ENCODE peak calls at places on chromosomes 16 and 17, in four cellular contexts. One of them, this sample, is unnamed.

GRCh38 chr17:353213-353837 is 718 bp upstream of the RPH3AL start:
- DNase-seq in glutamatergic neuron: no peak
- DNase-seq in cardiac muscle cell: no peak
- DNase-seq in thoracic aorta: no peak
- DNase-seq in this sample: no peak

GRCh38 chr17:49787932-49788442 is 494 bp upstream of the KAT7 start:
- DNase-seq in glutamatergic neuron: no peak
- DNase-seq in cardiac muscle cell: no peak
- DNase-seq in thoracic aorta: no peak
- DNase-seq in this sample: no peak

GRCh38 chr17:62750502-62751349 is 57.4 kb downstream of the MARCHF10 start:
- DNase-seq in glutamatergic neuron: peak
- DNase-seq in cardiac muscle cell: no peak
- DNase-seq in thoracic aorta: no peak
- DNase-seq in this sample: no peak

GRCh38 chr17:8726951-8727555 is 17.6 kb downstream of the CCDC42 start:
- DNase-seq in glutamatergic neuron: no peak
- DNase-seq in cardiac muscle cell: no peak
- DNase-seq in thoracic aorta: no peak
- DNase-seq in this sample: no peak

GRCh38 chr17:68600123-68600880 is 865 bp downstream of the FAM20A start:
- DNase-seq in glutamatergic neuron: peak
- DNase-seq in cardiac muscle cell: peak
- DNase-seq in thoracic aorta: no peak
- DNase-seq in this sample: peak

GRCh38 chr17:55246583-55246982 is 18.2 kb upstream of the HLF start:
- DNase-seq in glutamatergic neuron: no peak
- DNase-seq in cardiac muscle cell: no peak
- DNase-seq in thoracic aorta: no peak
- DNase-seq in this sample: no peak

GRCh38 chr16:82091225-82091624 is 56.2 kb downstream of the HSD17B2 start:
- DNase-seq in glutamatergic neuron: no peak
- DNase-seq in cardiac muscle cell: no peak
- DNase-seq in thoracic aorta: no peak
- DNase-seq in this sample: no peak

GRCh38 chr16:1964046-1964505 is 550 bp downstream of the RPS2 start:
- DNase-seq in glutamatergic neuron: peak
- DNase-seq in cardiac muscle cell: peak
- DNase-seq in thoracic aorta: no peak
- DNase-seq in this sample: no peak

GRCh38 chr16:89319883-89320716 is 102.6 kb downstream of the ZNF778 start:
- DNase-seq in glutamatergic neuron: peak
- DNase-seq in cardiac muscle cell: peak
- DNase-seq in thoracic aorta: peak
- DNase-seq in this sample: no peak

GRCh38 chr17:50133028-50133768 is 3.2 kb upstream of the SAMD14 start:
- DNase-seq in glutamatergic neuron: peak
- DNase-seq in cardiac muscle cell: no peak
- DNase-seq in thoracic aorta: no peak
- DNase-seq in this sample: no peak

GRCh38 chr16:85329059-85329812 is 217.0 kb upstream of the CIBAR2 start:
- DNase-seq in glutamatergic neuron: no peak
- DNase-seq in cardiac muscle cell: no peak
- DNase-seq in thoracic aorta: no peak
- DNase-seq in this sample: no peak

GRCh38 chr16:57145046-57145963 is 40.5 kb downstream of the PSME3IP1 start:
- DNase-seq in glutamatergic neuron: no peak
- DNase-seq in cardiac muscle cell: no peak
- DNase-seq in thoracic aorta: no peak
- DNase-seq in this sample: no peak

GRCh38 chr17:40984226-40984625 is at the start of gene KRT40:
- DNase-seq in glutamatergic neuron: no peak
- DNase-seq in cardiac muscle cell: no peak
- DNase-seq in thoracic aorta: no peak
- DNase-seq in this sample: no peak

GRCh38 chr17:56173958-56174357 is 20.7 kb downstream of the ANKFN1 start:
- DNase-seq in glutamatergic neuron: peak
- DNase-seq in cardiac muscle cell: no peak
- DNase-seq in thoracic aorta: no peak
- DNase-seq in this sample: no peak

GRCh38 chr17:14222611-14223010 is 14.1 kb downstream of the CDRT15 start:
- DNase-seq in glutamatergic neuron: no peak
- DNase-seq in cardiac muscle cell: no peak
- DNase-seq in thoracic aorta: no peak
- DNase-seq in this sample: no peak

GRCh38 chr16:87850009-87851006 is 19.0 kb downstream of the SLC7A5 start:
- DNase-seq in glutamatergic neuron: peak
- DNase-seq in cardiac muscle cell: peak
- DNase-seq in thoracic aorta: no peak
- DNase-seq in this sample: peak

GRCh38 chr17:60086822-60087591 is 8.3 kb upstream of the HEATR6 start:
- DNase-seq in glutamatergic neuron: no peak
- DNase-seq in cardiac muscle cell: no peak
- DNase-seq in thoracic aorta: no peak
- DNase-seq in this sample: peak

GRCh38 chr16:2026461-2027023 is at the start of gene NHERF2:
- DNase-seq in glutamatergic neuron: no peak
- DNase-seq in cardiac muscle cell: peak
- DNase-seq in thoracic aorta: no peak
- DNase-seq in this sample: no peak

GRCh38 chr16:3884398-3884797 is 3.9 kb upstream of the CREBBP start:
- DNase-seq in glutamatergic neuron: no peak
- DNase-seq in cardiac muscle cell: no peak
- DNase-seq in thoracic aorta: no peak
- DNase-seq in this sample: no peak

GRCh38 chr17:17780941-17781590 is 55.7 kb downstream of the SREBF1 start:
- DNase-seq in glutamatergic neuron: no peak
- DNase-seq in cardiac muscle cell: peak
- DNase-seq in thoracic aorta: no peak
- DNase-seq in this sample: no peak

GRCh38 chr17:42282478-42283080 is 5.7 kb upstream of the STAT5A start:
- DNase-seq in glutamatergic neuron: no peak
- DNase-seq in cardiac muscle cell: no peak
- DNase-seq in thoracic aorta: no peak
- DNase-seq in this sample: no peak
- TF ChIP-seq CTCF in glutamatergic neuron: no peak
- TF ChIP-seq CTCF in cardiac muscle cell: no peak
- TF ChIP-seq CTCF in thoracic aorta: no peak
- TF ChIP-seq CTCF in this sample: no peak

DNA sequence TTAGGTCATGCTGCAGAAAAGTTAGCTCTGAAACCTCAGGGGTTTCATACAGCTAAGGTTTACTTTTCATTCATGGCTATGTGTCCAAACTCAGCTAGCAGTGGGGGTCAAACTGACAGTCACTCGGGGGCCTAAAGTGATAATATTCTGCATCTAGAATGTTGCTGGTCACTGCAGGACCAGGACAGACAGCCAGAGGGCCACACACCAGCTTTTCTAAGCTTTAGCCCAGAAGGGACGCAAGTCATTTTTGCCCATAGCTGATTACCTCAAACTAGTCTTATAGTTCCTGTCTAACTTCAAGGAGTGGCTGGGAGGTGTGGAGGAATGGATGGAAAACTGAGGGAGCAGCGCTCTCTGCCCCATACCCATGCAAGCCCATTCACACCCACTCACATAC is 163.0 kb upstream of the NLRP1 start:
- DNase-seq in glutamatergic neuron: no peak
- DNase-seq in cardiac muscle cell: no peak
- DNase-seq in thoracic aorta: no peak
- DNase-seq in this sample: no peak
- TF ChIP-seq CTCF in glutamatergic neuron: no peak
- TF ChIP-seq CTCF in cardiac muscle cell: no peak
- TF ChIP-seq CTCF in thoracic aorta: no peak
- TF ChIP-seq CTCF in this sample: no peak

DNA sequence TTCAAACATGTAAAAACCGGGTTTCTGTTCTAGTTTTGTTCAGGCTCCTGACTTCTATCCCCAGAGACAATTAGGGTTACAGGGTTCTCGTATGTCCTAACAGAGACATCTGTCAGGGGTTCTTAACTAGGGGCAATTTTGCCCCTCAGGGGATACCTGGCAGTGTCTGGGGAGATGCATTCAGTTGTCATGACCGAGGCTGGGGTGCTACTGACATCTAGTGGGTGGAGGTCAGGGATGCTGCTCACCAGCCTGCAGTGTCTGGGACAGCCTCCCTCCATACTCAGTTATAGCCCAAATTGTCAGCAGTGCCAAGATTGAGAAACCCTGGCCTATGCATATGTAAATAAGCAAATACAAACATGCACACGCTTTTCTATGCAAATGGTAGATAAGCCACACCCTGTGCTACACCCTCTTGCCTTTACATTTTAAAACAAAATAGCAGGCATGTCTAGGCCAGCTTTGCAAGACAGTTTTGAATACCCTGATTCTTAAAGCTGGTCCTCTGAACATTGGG is 37.4 kb downstream of the CLEC16A start:
- DNase-seq in glutamatergic neuron: peak
- DNase-seq in cardiac muscle cell: no peak
- DNase-seq in thoracic aorta: no peak
- DNase-seq in this sample: no peak
- TF ChIP-seq CTCF in glutamatergic neuron: no peak
- TF ChIP-seq CTCF in cardiac muscle cell: peak
- TF ChIP-seq CTCF in thoracic aorta: no peak
- TF ChIP-seq CTCF in this sample: no peak

DNA sequence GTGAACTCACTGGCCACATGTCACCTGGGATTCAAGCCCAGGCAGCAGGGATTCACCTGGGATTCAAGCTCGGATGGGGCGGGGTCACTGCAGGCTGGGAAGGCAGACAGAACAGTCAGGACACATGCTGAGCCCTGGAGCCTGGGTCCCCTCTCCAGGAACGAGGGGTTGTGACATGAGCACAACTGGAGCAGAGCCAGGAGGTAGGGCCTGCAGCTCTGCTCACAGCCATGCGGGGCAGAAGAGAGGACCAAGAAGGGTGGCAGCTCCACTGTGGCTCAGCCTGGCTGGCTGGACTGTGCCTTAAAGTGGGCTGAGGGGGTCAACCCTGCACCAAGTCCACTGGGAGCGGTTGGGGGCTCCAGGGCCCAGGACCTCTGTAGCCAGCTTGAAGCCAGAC is 150.1 kb downstream of the RAB11FIP4 start:
- DNase-seq in glutamatergic neuron: no peak
- DNase-seq in cardiac muscle cell: peak
- DNase-seq in thoracic aorta: no peak
- DNase-seq in this sample: no peak
- TF ChIP-seq CTCF in glutamatergic neuron: no peak
- TF ChIP-seq CTCF in cardiac muscle cell: peak
- TF ChIP-seq CTCF in thoracic aorta: no peak
- TF ChIP-seq CTCF in this sample: peak

DNA sequence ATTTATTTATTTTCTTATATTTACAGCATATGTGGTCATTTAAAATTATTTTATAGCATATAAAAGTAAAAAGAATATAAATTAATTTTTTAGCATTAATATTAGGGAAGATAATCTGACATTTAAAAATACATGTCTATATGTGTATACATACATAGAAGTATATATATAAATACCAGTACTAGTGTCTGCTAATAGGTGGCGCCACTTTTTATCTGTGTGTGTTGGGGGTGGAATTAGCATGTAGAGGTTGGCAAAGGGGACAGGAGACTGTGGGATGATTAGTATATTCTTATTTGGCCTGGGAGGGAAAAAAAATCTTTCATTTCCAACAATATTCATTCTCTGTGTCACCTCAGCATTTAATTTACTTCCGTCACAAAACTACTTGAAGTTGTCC is 359.1 kb downstream of the WWOX start:
- DNase-seq in glutamatergic neuron: no peak
- DNase-seq in cardiac muscle cell: no peak
- DNase-seq in thoracic aorta: no peak
- DNase-seq in this sample: no peak
- TF ChIP-seq CTCF in glutamatergic neuron: no peak
- TF ChIP-seq CTCF in cardiac muscle cell: no peak
- TF ChIP-seq CTCF in thoracic aorta: no peak
- TF ChIP-seq CTCF in this sample: no peak

GRCh38 chr17:75323043-75323591 is 33.9 kb upstream of the SLC25A19 start:
- DNase-seq in glutamatergic neuron: peak
- DNase-seq in cardiac muscle cell: peak
- DNase-seq in thoracic aorta: peak
- DNase-seq in this sample: peak
- TF ChIP-seq CTCF in glutamatergic neuron: peak
- TF ChIP-seq CTCF in cardiac muscle cell: peak
- TF ChIP-seq CTCF in thoracic aorta: peak
- TF ChIP-seq CTCF in this sample: peak

DNA sequence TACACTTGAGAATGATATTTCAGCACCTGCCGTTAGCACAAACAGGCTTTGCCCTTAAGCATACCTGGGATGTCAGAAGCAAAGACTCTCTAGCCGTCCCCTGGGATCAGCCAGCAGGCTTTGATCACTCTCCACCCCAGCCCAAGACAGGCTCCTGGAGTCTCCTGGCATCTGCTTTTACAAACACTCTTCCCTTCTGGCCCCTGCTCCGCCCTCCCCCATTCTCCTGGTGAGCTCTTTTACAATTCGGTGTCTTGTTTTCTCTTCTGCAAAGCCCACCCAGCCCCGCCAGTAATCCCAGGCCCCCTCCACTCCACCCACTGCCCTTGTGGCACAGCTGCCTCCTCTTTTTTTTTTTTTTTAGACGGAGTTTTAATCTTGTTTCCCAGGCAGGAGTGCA is 50.4 kb downstream of the KATNIP start:
- DNase-seq in glutamatergic neuron: peak
- DNase-seq in cardiac muscle cell: peak
- DNase-seq in thoracic aorta: no peak
- DNase-seq in this sample: no peak
- TF ChIP-seq CTCF in glutamatergic neuron: no peak
- TF ChIP-seq CTCF in cardiac muscle cell: no peak
- TF ChIP-seq CTCF in thoracic aorta: no peak
- TF ChIP-seq CTCF in this sample: no peak

GRCh38 chr16:21953541-21953902 is 361 bp downstream of the UQCRC2 start:
- DNase-seq in glutamatergic neuron: no peak
- DNase-seq in cardiac muscle cell: no peak
- DNase-seq in thoracic aorta: no peak
- DNase-seq in this sample: no peak

GRCh38 chr16:21952040-21952792 is 945 bp upstream of the UQCRC2 start:
- DNase-seq in glutamatergic neuron: peak
- DNase-seq in cardiac muscle cell: peak
- DNase-seq in thoracic aorta: peak
- DNase-seq in this sample: peak

GRCh38 chr16:21952793-21953540 is at the start of gene UQCRC2:
- DNase-seq in glutamatergic neuron: peak
- DNase-seq in cardiac muscle cell: peak
- DNase-seq in thoracic aorta: peak
- DNase-seq in this sample: peak

GRCh38 chr16:21949713-21950260 is 3.4 kb upstream of the UQCRC2 start:
- DNase-seq in glutamatergic neuron: no peak
- DNase-seq in cardiac muscle cell: no peak
- DNase-seq in thoracic aorta: no peak
- DNase-seq in this sample: no peak

GRCh38 chr16:21950782-21951521 is 2.2 kb upstream of the UQCRC2 start:
- DNase-seq in glutamatergic neuron: peak
- DNase-seq in cardiac muscle cell: peak
- DNase-seq in thoracic aorta: no peak
- DNase-seq in this sample: no peak
- TF ChIP-seq CTCF in glutamatergic neuron: no peak
- TF ChIP-seq CTCF in cardiac muscle cell: peak
- TF ChIP-seq CTCF in thoracic aorta: peak
- TF ChIP-seq CTCF in this sample: peak

DNA sequence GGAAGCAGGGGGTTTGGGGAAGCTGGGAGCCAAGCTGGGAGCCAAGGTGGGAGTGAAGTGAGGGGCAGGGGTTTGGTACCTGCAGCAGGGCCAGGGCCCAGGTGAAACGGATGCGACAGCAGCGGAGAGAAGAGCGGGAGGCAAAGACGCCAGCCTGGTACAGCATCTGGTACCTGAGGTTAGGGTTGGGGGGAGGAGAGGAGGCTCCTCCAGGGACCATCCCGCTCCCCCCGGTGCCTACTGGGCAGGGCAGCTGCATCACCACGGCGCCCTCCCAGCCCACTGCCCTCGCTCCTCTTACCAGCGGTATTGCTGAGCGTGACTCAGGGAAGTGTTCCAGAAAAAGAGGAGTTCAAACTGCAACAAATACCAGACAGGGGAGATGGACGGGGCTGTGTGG is 9.8 kb downstream of the CLN3 start:
- DNase-seq in glutamatergic neuron: no peak
- DNase-seq in cardiac muscle cell: no peak
- DNase-seq in thoracic aorta: no peak
- DNase-seq in this sample: no peak
- TF ChIP-seq CTCF in glutamatergic neuron: no peak
- TF ChIP-seq CTCF in cardiac muscle cell: no peak
- TF ChIP-seq CTCF in thoracic aorta: no peak
- TF ChIP-seq CTCF in this sample: no peak

This sample was measured in CD14-positive monocyte.